ENCODE peak calls at places on chromosome 4, in ten cellular contexts. M is NCI-H524, C is left ventricle myocardium inferior, I is HEK293T, U is pancreas, G is mucosa of gallbladder, J is hippocampal formation, S is AG04449, N is NCI-H146, A is neural crest cell. V is an unnamed sample.

GRCh38 chr4:69957209-69957608 is 8.3 kb downstream of the CSN2 start:
- DNase-seq in M (no peak), C (no peak), I (no peak), U (no peak), G (no peak), J (no peak), S (no peak), N (no peak), A (no peak), V (no peak)

GRCh38 chr4:10016169-10016568 is 5.1 kb downstream of the SLC2A9 start:
- DNase-seq in M (no peak), C (no peak), I (no peak), U (no peak), G (no peak), J (no peak), S (no peak), N (no peak), A (no peak), V (no peak)

GRCh38 chr4:146975535-146975934 is 29.9 kb upstream of the TTC29 start:
- DNase-seq in M (peak), C (no peak), I (no peak), U (no peak), G (no peak), J (no peak), S (no peak), N (no peak), A (no peak), V (no peak)

GRCh38 chr4:20194079-20195013 is 57.4 kb upstream of the SLIT2 start:
- DNase-seq in M (no peak), C (no peak), I (no peak), U (no peak), G (no peak), J (no peak), S (peak), N (no peak), A (no peak), V (no peak)

GRCh38 chr4:156634612-156635011 is 337.0 kb downstream of the PDGFC start:
- DNase-seq in M (no peak), C (no peak), I (no peak), U (no peak), G (no peak), J (no peak), S (no peak), N (no peak), A (no peak), V (no peak)

GRCh38 chr4:7771541-7772507 is 167.8 kb downstream of the AFAP1 start:
- DNase-seq in M (no peak), C (no peak), I (no peak), U (no peak), G (no peak), J (no peak), S (no peak), N (no peak), A (no peak), V (no peak)

GRCh38 chr4:141352775-141353544 is 132.3 kb downstream of the ZNF330 start:
- DNase-seq in M (no peak), C (no peak), I (no peak), U (no peak), G (no peak), J (no peak), S (peak), N (no peak), A (no peak), V (no peak)

GRCh38 chr4:10121568-10122097 is 5.0 kb upstream of the WDR1 start:
- DNase-seq in M (no peak), C (no peak), I (no peak), U (no peak), G (no peak), J (no peak), S (no peak), N (no peak), A (no peak), V (no peak)

GRCh38 chr4:123661080-123661737 is 264.6 kb downstream of the SPRY1 start:
- DNase-seq in M (peak), C (no peak), I (no peak), U (no peak), G (no peak), J (peak), S (no peak), N (peak), A (no peak), V (no peak)

GRCh38 chr4:160353548-160353947 is 1250.7 kb downstream of the RAPGEF2 start:
- DNase-seq in M (no peak), C (no peak), I (no peak), U (no peak), G (no peak), J (peak), S (no peak), N (no peak), A (no peak), V (no peak)

GRCh38 chr4:43224591-43224990 is 332.1 kb downstream of the GRXCR1 start:
- DNase-seq in M (no peak), C (no peak), I (no peak), U (no peak), G (no peak), J (no peak), S (no peak), N (no peak), A (no peak), V (no peak)

GRCh38 chr4:71293705-71294104 is 45.1 kb upstream of the SLC4A4 start:
- DNase-seq in M (no peak), C (no peak), I (no peak), U (no peak), G (no peak), J (no peak), S (no peak), N (no peak), A (no peak), V (no peak)

V was measured in lung.